ENCODE peak calls at places on chromosomes 12 and 14, in nine cellular contexts. W is AG09319; S is natural killer cell; C is activated CD4-positive, alpha-beta memory T cell treated with anti-CD3 and anti-CD28 coated beads for 36 hours; K is NCI-H2029 treated with DMSO at 0.1 percent for 48 hours; Q is CD4-positive, CD25-positive, alpha-beta regulatory T cell; X is A172; T is CD14-positive monocyte; A is NCI-H2081 treated with DMSO at 0.1 percent for 48 hours. L is an unnamed sample.

GRCh38 chr14:71414631-71415403 is 507.6 kb downstream of the PCNX1 start:
- DNase-seq in W (no peak), S (no peak), C (no peak), K (no peak), Q (no peak), X (no peak), T (no peak), A (no peak), L (no peak)

GRCh38 chr12:7404275-7404674 is 39.7 kb downstream of the CD163L1 start:
- DNase-seq in W (no peak), S (no peak), C (no peak), K (no peak), Q (no peak), X (no peak), T (no peak), A (no peak), L (no peak)

GRCh38 chr12:78392918-78393317 is 471.7 kb upstream of the SYT1 start:
- DNase-seq in W (no peak), S (no peak), C (no peak), K (no peak), Q (no peak), X (peak), T (no peak), A (peak), L (peak)

GRCh38 chr14:63276492-63277342 is 42.0 kb downstream of the GPHB5 start:
- DNase-seq in W (peak), S (no peak), C (no peak), K (peak), Q (peak), X (peak), T (no peak), A (peak), L (peak)

GRCh38 chr14:105019861-105020814 is 745 bp downstream of the CDCA4 start:
- DNase-seq in W (no peak), S (peak), C (peak), K (no peak), Q (peak), X (no peak), T (peak), A (no peak), L (no peak)

GRCh38 chr12:95473440-95473946 is 459 bp upstream of the METAP2 start:
- DNase-seq in W (no peak), S (no peak), C (peak), K (peak), Q (no peak), X (peak), T (no peak), A (no peak), L (peak)

GRCh38 chr12:101455685-101456084 is 19.5 kb upstream of the SPIC start:
- DNase-seq in W (no peak), S (peak), C (peak), K (no peak), Q (no peak), X (no peak), T (no peak), A (no peak), L (no peak)

GRCh38 chr12:124030510-124030909 is 57.5 kb downstream of the ZNF664 start:
- DNase-seq in W (no peak), S (no peak), C (no peak), K (no peak), Q (no peak), X (peak), T (no peak), A (no peak), L (no peak)

GRCh38 chr14:90060965-90061848 is 587 bp upstream of the KCNK13 start:
- DNase-seq in W (no peak), S (no peak), C (peak), K (no peak), Q (no peak), X (no peak), T (no peak), A (no peak), L (no peak)

GRCh38 chr14:101130861-101131260 is 227.3 kb upstream of the RTL1 start:
- DNase-seq in W (no peak), S (no peak), C (no peak), K (no peak), Q (no peak), X (no peak), T (peak), A (no peak), L (no peak)

GRCh38 chr12:104802198-104802597 is 155.9 kb downstream of the SLC41A2 start:
- DNase-seq in W (no peak), S (no peak), C (no peak), K (no peak), Q (no peak), X (no peak), T (no peak), A (no peak), L (no peak)

GRCh38 chr12:571795-572531 is 91.3 kb downstream of the NINJ2 start:
- DNase-seq in W (no peak), S (no peak), C (no peak), K (no peak), Q (no peak), X (peak), T (no peak), A (no peak), L (no peak)

GRCh38 chr14:99595034-99595433 is 9.0 kb downstream of the CCDC85C start:
- DNase-seq in W (no peak), S (no peak), C (peak), K (no peak), Q (peak), X (no peak), T (no peak), A (no peak), L (no peak)

GRCh38 chr12:79766705-79767464 is 76.1 kb upstream of the PAWR start:
- DNase-seq in W (no peak), S (no peak), C (no peak), K (no peak), Q (no peak), X (no peak), T (no peak), A (no peak), L (no peak)

GRCh38 chr12:85866929-85867776 is 6.9 kb upstream of the NTS start:
- DNase-seq in W (peak), S (no peak), C (no peak), K (peak), Q (no peak), X (peak), T (no peak), A (peak), L (peak)

GRCh38 chr14:62269204-62269603 is 507.0 kb downstream of the SNAPC1 start:
- DNase-seq in W (no peak), S (no peak), C (peak), K (no peak), Q (no peak), X (peak), T (no peak), A (no peak), L (no peak)

GRCh38 chr12:68007466-68007865 is 18.2 kb downstream of the IFNG-AS1 start:
- DNase-seq in W (peak), S (no peak), C (no peak), K (no peak), Q (no peak), X (no peak), T (no peak), A (no peak), L (no peak)

GRCh38 chr12:108510836-108511235 is 4.2 kb upstream of the FICD start:
- DNase-seq in W (no peak), S (no peak), C (no peak), K (no peak), Q (no peak), X (no peak), T (no peak), A (no peak), L (no peak)

GRCh38 chr12:31669020-31669419 is 9.5 kb downstream of the ETFBKMT start:
- DNase-seq in W (no peak), S (no peak), C (no peak), K (no peak), Q (no peak), X (no peak), T (no peak), A (no peak), L (no peak)

GRCh38 chr14:20622816-20623291 is 18.6 kb downstream of the OR6S1 start:
- DNase-seq in W (no peak), S (no peak), C (no peak), K (no peak), Q (no peak), X (no peak), T (no peak), A (no peak), L (no peak)

GRCh38 chr12:15280930-15281329 is 41.4 kb upstream of the PTPRO start:
- DNase-seq in W (no peak), S (no peak), C (no peak), K (no peak), Q (no peak), X (no peak), T (no peak), A (no peak), L (no peak)

GRCh38 chr12:108689314-108690190 is 41.8 kb downstream of the CORO1C start:
- DNase-seq in W (no peak), S (no peak), C (peak), K (no peak), Q (peak), X (peak), T (peak), A (no peak), L (peak)

GRCh38 chr14:100638211-100638855 is 51.1 kb upstream of the BEGAIN start:
- DNase-seq in W (no peak), S (no peak), C (no peak), K (no peak), Q (no peak), X (no peak), T (no peak), A (no peak), L (no peak)

GRCh38 chr12:115709410-115710065 is 568.0 kb downstream of the MED13L start:
- DNase-seq in W (peak), S (no peak), C (no peak), K (no peak), Q (no peak), X (no peak), T (no peak), A (no peak), L (no peak)

GRCh38 chr12:65305346-65305950 is 27.0 kb downstream of the MSRB3 start:
- DNase-seq in W (no peak), S (no peak), C (no peak), K (no peak), Q (no peak), X (no peak), T (no peak), A (no peak), L (no peak)

GRCh38 chr14:32422440-32422839 is 93.3 kb downstream of the AKAP6 start:
- DNase-seq in W (no peak), S (no peak), C (no peak), K (no peak), Q (no peak), X (no peak), T (no peak), A (no peak), L (no peak)

GRCh38 chr12:63400746-63401145 is 249.7 kb upstream of the AVPR1A start:
- DNase-seq in W (no peak), S (no peak), C (no peak), K (peak), Q (no peak), X (peak), T (no peak), A (no peak), L (no peak)

GRCh38 chr12:4858385-4858784 is 51.3 kb upstream of the KCNA1 start:
- DNase-seq in W (no peak), S (no peak), C (no peak), K (no peak), Q (no peak), X (no peak), T (no peak), A (no peak), L (peak)

GRCh38 chr12:13373131-13373530 is 176.6 kb downstream of the EMP1 start:
- DNase-seq in W (no peak), S (no peak), C (no peak), K (no peak), Q (no peak), X (no peak), T (no peak), A (no peak), L (no peak)

GRCh38 chr14:68110989-68111704 is 291.6 kb downstream of the RAD51B start:
- DNase-seq in W (no peak), S (no peak), C (no peak), K (peak), Q (no peak), X (no peak), T (no peak), A (no peak), L (no peak)